ENCODE peak calls at places on chromosome 13, in four cellular contexts. U, G, C and Q are unnamed samples.
A peak's percentile ranks its signal among the peaks of the same experiment; 100 is the strongest.

GRCh38 chr13:74306496-74306895 is 172.3 kb upstream of the KLF12 start:
- DNase-seq in U (no peak), G (no peak), C (no peak), Q (no peak)

GRCh38 chr13:97914537-97914936 is 38.9 kb upstream of the IPO5 start:
- DNase-seq in G (no peak), U (no peak), C (no peak), Q (no peak)

GRCh38 chr13:100156786-100157185 is 67.9 kb downstream of the PCCA start:
- DNase-seq in U (peak; percentile 53), C (peak; percentile 14), G (no peak), Q (no peak)

GRCh38 chr13:43905435-43906031 is 25.8 kb downstream of the LACC1 start:
- DNase-seq in G (peak; percentile 9), C (peak; percentile 49), U (peak; percentile 83), Q (peak; percentile 89)

GRCh38 chr13:108402850-108403249 is 133.3 kb downstream of the TNFSF13B start:
- DNase-seq in C (no peak), G (no peak), U (no peak), Q (no peak)

GRCh38 chr13:30074955-30075614 is 224.7 kb upstream of the UBL3 start:
- DNase-seq in G (no peak), C (no peak), U (no peak), Q (no peak)

GRCh38 chr13:27125357-27126282 is 46.0 kb downstream of the USP12 start:
- DNase-seq in G (no peak), C (no peak), U (no peak), Q (peak; percentile 63)

GRCh38 chr13:20924758-20925394 is 22.3 kb upstream of the XPO4 start:
- DNase-seq in G (peak; percentile 81), C (peak; percentile 13), U (peak; percentile 77), Q (peak; percentile 88)

GRCh38 chr13:102344410-102344809 is 57.4 kb downstream of the FGF14 start:
- DNase-seq in C (no peak), G (no peak), U (no peak), Q (no peak)

GRCh38 chr13:81025091-81025490 is 684.2 kb upstream of the SPRY2 start:
- DNase-seq in G (no peak), U (no peak), C (no peak), Q (no peak)

GRCh38 chr13:30159446-30159839 is 147.9 kb downstream of the KATNAL1 start:
- DNase-seq in G (no peak), C (peak; percentile 13), U (no peak), Q (no peak)

GRCh38 chr13:29688193-29688592 is 92.7 kb upstream of the SLC7A1 start:
- DNase-seq in U (no peak), G (no peak), C (no peak), Q (no peak)

GRCh38 chr13:83879431-83880171 is 2.7 kb downstream of the SLITRK1 start:
- DNase-seq in U (no peak), C (no peak), G (no peak), Q (no peak)

GRCh38 chr13:112750570-112750969 is 60.7 kb downstream of the ATP11A start:
- DNase-seq in G (no peak), C (no peak), U (no peak), Q (no peak)